ENCODE peak calls at places on chromosome 14, in ten cellular contexts. F is GM12878, S is sigmoid colon, C is endothelial cell of umbilical vein, V is heart left ventricle, U is tibial nerve, D is lower leg skin, E is vagina, L is H54, T is adrenal gland. B is an unnamed sample.
A peak's percentile ranks its signal among the peaks of the same experiment; 100 is the strongest.

GRCh38 chr14:76964695-76965094 is 63.8 kb downstream of the IRF2BPL start:
- DNase-seq in V (no peak), C (no peak), D (no peak), S (no peak), U (no peak), T (no peak), L (no peak), F (no peak), E (no peak), B (no peak)

GRCh38 chr14:99899578-99900178 is 106.5 kb downstream of the EML1 start:
- DNase-seq in D (no peak), V (no peak), F (no peak), L (no peak), C (peak; percentile 45), T (no peak), E (no peak), S (no peak), U (no peak), B (no peak)

GRCh38 chr14:50947446-50947845 is 3.2 kb upstream of the PYGL start:
- DNase-seq in T (no peak), S (no peak), E (no peak), D (no peak), F (no peak), L (no peak), U (no peak), C (no peak), V (no peak), B (no peak)

GRCh38 chr14:90616881-90617280 is 199.3 kb downstream of the TTC7B start:
- DNase-seq in F (no peak), U (no peak), D (no peak), V (no peak), S (peak; percentile 36), T (no peak), C (peak; percentile 93), L (no peak), E (no peak), B (no peak)

GRCh38 chr14:21525571-21525970 is 575 bp downstream of the SALL2 start:
- DNase-seq in V (no peak), C (no peak), U (no peak), D (no peak), E (no peak), T (no peak), S (no peak), L (no peak), F (no peak), B (no peak)

GRCh38 chr14:74402264-74403251 is 23.5 kb downstream of the SYNDIG1L start:
- DNase-seq in E (no peak), L (no peak), T (no peak), V (no peak), F (no peak), C (no peak), S (peak; percentile 52), U (no peak), D (peak; percentile 66), B (no peak)

GRCh38 chr14:59427653-59428578 is 37.3 kb downstream of the GPR135 start:
- DNase-seq in V (peak; percentile 78), S (peak; percentile 74), U (no peak), L (no peak), C (no peak), F (no peak), T (peak; percentile 54), E (no peak), D (no peak), B (peak; percentile 33)

GRCh38 chr14:50544911-50545310 is 12.5 kb upstream of the MAP4K5 start:
- DNase-seq in S (peak; percentile 66), E (no peak), C (no peak), U (peak; percentile 22), V (no peak), F (no peak), L (no peak), T (no peak), D (no peak), B (peak; percentile 82)

GRCh38 chr14:86015916-86016315 is 486.0 kb downstream of the FLRT2 start:
- DNase-seq in E (no peak), T (no peak), U (no peak), S (no peak), F (no peak), D (no peak), L (no peak), V (no peak), C (no peak), B (no peak)

GRCh38 chr14:34203271-34203722 is 252.4 kb upstream of the EGLN3 start:
- DNase-seq in F (no peak), C (no peak), U (no peak), T (no peak), S (no peak), E (no peak), V (no peak), D (no peak), L (no peak), B (no peak)

GRCh38 chr14:24093901-24094838 is at the start of gene PCK2:
- DNase-seq in C (peak; percentile 72), U (peak; percentile 91), V (peak; percentile 87), S (peak; percentile 98), E (peak; percentile 96), T (peak; percentile 95), F (no peak), L (peak; percentile 89), D (peak; percentile 99), B (peak; percentile 78)
- TF ChIP-seq POLR2A in C (peak; percentile 77), U (no peak), V (no peak), S (no peak), E (peak; percentile 51), T (peak; percentile 64), F (peak; percentile 91), L (peak; percentile 89), D (no peak), B (peak; percentile 48)

DNA sequence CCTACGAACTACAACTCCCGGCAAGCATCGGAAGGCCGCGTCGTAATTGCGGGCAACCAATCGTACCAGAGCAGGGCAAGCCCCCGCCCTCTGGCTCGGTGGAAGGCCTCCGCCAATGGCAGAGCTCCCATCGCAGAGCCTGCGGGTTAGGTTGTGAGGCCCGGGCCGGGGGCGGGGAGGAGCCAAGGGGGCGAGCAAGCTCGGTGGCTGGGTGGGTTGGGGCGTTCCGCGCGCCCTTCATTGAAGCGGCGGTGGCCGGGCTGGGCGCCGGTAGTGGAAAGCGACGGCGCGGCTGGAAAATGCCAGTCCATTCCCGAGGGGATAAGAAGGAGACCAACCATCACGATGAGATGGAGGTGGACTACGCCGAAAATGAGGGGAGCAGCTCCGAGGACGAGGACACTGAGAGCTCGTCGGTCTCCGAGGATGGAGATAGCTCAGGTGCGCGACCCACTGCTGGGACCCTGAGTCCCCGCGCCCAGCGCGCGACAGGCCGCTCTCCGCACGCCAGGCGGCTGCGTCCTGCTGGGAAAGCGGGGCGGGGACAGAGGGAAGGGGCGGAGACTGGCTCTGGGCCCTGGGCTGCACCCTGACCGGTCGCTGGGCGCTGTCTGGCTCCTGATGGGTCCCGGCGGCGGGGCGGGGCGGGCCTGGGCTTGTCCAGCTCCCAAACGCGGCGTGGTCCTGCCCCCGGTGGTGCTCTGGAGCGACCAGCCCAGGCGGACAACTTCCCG is at the start of gene BRMS1L:
- DNase-seq in S (peak; percentile 99), C (peak; percentile 99), V (peak; percentile 98), U (peak; percentile 95), D (peak; percentile 99), T (peak; percentile 98), L (peak; percentile 90), F (peak; percentile 97), E (peak; percentile 99), B (peak; percentile 97)
- TF ChIP-seq POLR2A in S (peak; percentile 80), C (peak; percentile 98), V (peak; percentile 62), U (peak; percentile 81), D (peak; percentile 13), T (peak; percentile 87), L (peak; percentile 92), F (peak; percentile 86), E (peak; percentile 74), B (peak; percentile 95)

GRCh38 chr14:103628684-103629502 is at the start of gene KLC1:
- DNase-seq in E (no peak), V (peak; percentile 91), L (peak; percentile 62), T (peak; percentile 78), U (peak; percentile 75), D (peak; percentile 97), F (no peak), C (peak; percentile 69), S (peak; percentile 93), B (peak; percentile 92)

GRCh38 chr14:103629503-103630121 is 601 bp downstream of the KLC1 start:
- DNase-seq in E (no peak), T (peak; percentile 53), D (peak; percentile 93), S (peak; percentile 78), L (peak; percentile 49), V (peak; percentile 83), F (no peak), C (no peak), U (no peak), B (peak; percentile 70)

GRCh38 chr14:103627073-103628025 is 1.7 kb upstream of the KLC1 start:
- DNase-seq in S (no peak), E (no peak), L (no peak), V (no peak), D (no peak), U (no peak), C (no peak), T (no peak), F (no peak), B (no peak)

GRCh38 chr14:103626150-103626850 is 2.7 kb upstream of the KLC1 start:
- DNase-seq in L (no peak), F (no peak), V (no peak), C (no peak), D (no peak), T (no peak), E (no peak), S (no peak), U (no peak), B (no peak)

DNA sequence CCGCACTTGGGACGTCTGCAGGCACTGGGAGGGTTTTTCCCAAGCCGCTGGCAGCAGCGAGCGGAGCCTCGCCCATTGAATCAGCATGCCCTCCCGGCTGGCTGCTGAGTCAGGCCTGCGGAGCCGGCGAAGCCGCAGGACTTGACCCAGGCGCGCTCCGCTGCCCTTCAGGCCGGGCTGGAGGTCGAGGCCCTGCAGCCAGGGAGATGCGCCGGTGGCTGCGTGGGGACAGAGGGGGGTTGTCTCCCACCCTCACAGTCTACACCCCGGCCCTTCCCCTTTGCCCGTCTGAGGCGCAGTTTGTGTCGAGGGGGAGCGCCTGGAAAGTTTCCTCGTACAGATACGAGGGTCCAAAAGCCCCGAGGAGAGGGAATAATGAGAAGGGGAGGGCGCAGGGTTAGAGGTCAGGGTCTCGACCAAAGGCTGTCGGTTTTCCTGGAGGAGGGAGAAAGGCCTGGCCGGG is 759 bp upstream of the KLC1 start:
- DNase-seq in S (peak; percentile 90), L (peak; percentile 84), F (no peak), V (peak; percentile 70), D (peak; percentile 95), C (peak; percentile 72), T (peak; percentile 88), E (no peak), U (peak; percentile 51), B (peak; percentile 79)
- TF ChIP-seq POLR2A in S (no peak), L (peak; percentile 75), F (peak; percentile 75), V (no peak), D (no peak), C (no peak), T (peak; percentile 59), E (peak; percentile 40), U (peak; percentile 25), B (peak; percentile 49)

DNA sequence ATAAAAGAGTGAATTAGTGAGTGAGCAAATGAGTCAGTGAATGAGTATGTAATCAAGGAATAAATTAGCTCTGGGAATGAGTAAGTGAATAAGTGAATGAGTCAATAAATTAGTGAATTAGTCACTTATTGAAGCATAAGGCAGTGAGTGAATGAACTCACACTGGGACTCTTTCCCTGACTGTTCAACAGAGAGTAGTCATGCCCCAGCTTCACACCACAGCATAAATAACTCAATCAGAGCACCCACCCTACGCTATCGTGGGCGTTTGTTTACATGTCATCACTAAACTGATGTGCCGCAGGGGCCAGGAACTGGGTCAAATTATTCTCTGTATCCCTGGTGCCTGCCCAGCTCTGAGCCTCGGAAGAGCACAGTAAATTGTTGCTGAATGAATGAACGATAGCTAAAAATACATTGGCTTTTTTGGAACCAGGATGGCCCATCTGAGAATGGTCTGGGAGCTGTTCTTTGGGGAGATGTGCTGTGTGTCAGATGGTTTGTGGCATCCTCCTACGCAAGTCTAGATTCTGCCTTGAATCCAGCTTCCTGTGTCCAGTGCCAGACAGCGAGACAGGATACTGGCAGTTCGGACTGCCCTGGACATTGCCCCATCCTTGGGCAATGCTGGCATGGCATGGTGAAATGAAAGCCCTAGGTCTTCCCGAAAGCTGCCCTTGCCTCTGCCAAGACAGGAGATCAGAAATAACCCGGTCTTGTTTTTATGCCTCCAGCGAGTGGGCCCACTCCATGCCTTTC is 98.0 kb upstream of the RTL1 start:
- DNase-seq in T (no peak), E (no peak), U (no peak), V (no peak), C (no peak), S (no peak), D (no peak), L (no peak), F (no peak), B (no peak)
- TF ChIP-seq POLR2A in T (no peak), E (no peak), U (no peak), V (no peak), C (no peak), S (no peak), D (no peak), L (no peak), F (no peak), B (no peak)